ENCODE peak calls at places on chromosome 15, in four cellular contexts. V, K, G and U are unnamed samples. For H3K27me3, the result is how much of the 10 kb centered on the place peaks cover.

GRCh38 chr15:31331389-31331788 is 4.8 kb downstream of the KLF13 start:
- DNase-seq in V (no peak), K (no peak), G (no peak), U (no peak)

GRCh38 chr15:84604804-84605203 is 4.0 kb downstream of the ZSCAN2 start:
- DNase-seq in V (no peak), K (no peak), G (no peak), U (no peak)

GRCh38 chr15:29805043-29805707 is 17.1 kb downstream of the TJP1 start:
- DNase-seq in V (no peak), K (peak), G (no peak), U (peak)

GRCh38 chr15:98658831-98659699 is 10.7 kb downstream of the IGF1R start:
- DNase-seq in V (no peak), K (no peak), G (no peak), U (no peak)

GRCh38 chr15:31327674-31328424 is 1.2 kb downstream of the KLF13 start:
- DNase-seq in V (no peak), K (no peak), G (peak), U (peak)

GRCh38 chr15:76140069-76140454 is 80.3 kb downstream of the TMEM266 start:
- DNase-seq in V (no peak), K (no peak), G (no peak), U (no peak)

GRCh38 chr15:71752604-71753289 is 57.6 kb upstream of the NR2E3 start:
- DNase-seq in V (peak), K (peak), G (no peak), U (no peak)

GRCh38 chr15:86555114-86555513 is 475.4 kb downstream of the AGBL1 start:
- DNase-seq in V (no peak), K (no peak), G (no peak), U (no peak)

GRCh38 chr15:68507447-68507846 is 71.3 kb upstream of the CORO2B start:
- DNase-seq in V (no peak), K (no peak), G (no peak), U (no peak)

GRCh38 chr15:31511707-31512310 is 185.2 kb downstream of the KLF13 start:
- DNase-seq in V (no peak), K (no peak), G (no peak), U (no peak)

GRCh38 chr15:38197553-38197952 is 55.1 kb upstream of the SPRED1 start:
- DNase-seq in V (no peak), K (no peak), G (no peak), U (no peak)

GRCh38 chr15:58297639-58298038 is 134.2 kb upstream of the LIPC start:
- DNase-seq in V (no peak), K (no peak), G (no peak), U (no peak)

GRCh38 chr15:41417812-41418211 is 917 bp downstream of the RTF1 start:
- DNase-seq in V (no peak), K (no peak), G (no peak), U (no peak)

GRCh38 chr15:56942118-56942517 is 23.7 kb downstream of the TCF12 start:
- DNase-seq in V (no peak), K (no peak), G (no peak), U (no peak)

GRCh38 chr15:59570364-59570763 is 41.2 kb upstream of the GCNT3 start:
- DNase-seq in V (no peak), K (no peak), G (no peak), U (no peak)

GRCh38 chr15:57158589-57158988 is 217.7 kb upstream of the CGNL1 start:
- DNase-seq in V (no peak), K (no peak), G (no peak), U (no peak)

GRCh38 chr15:23472678-23473077 is 25.6 kb upstream of the GOLGA6L2 start:
- DNase-seq in V (no peak), K (no peak), G (no peak), U (no peak)

GRCh38 chr15:73328149-73328820 is 40.5 kb downstream of the HCN4 start:
- DNase-seq in V (peak), K (no peak), G (no peak), U (no peak)

GRCh38 chr15:59185725-59186124 is 20.9 kb upstream of the LDHAL6B start:
- DNase-seq in V (no peak), K (no peak), G (no peak), U (no peak)

GRCh38 chr15:57097246-57097645 is 178.8 kb downstream of the TCF12 start:
- DNase-seq in V (no peak), K (no peak), G (no peak), U (no peak)

GRCh38 chr15:42072141-42072685 is 22.1 kb downstream of the PLA2G4D start:
- DNase-seq in V (no peak), K (no peak), G (no peak), U (no peak)

GRCh38 chr15:90625037-90625436 is 92.1 kb upstream of the BLM start:
- DNase-seq in V (no peak), K (no peak), G (no peak), U (no peak)

GRCh38 chr15:35166730-35167359 is 81.8 kb upstream of the NANOGP8 start:
- DNase-seq in V (no peak), K (no peak), G (no peak), U (no peak)

GRCh38 chr15:38528279-38528678 is 36.3 kb downstream of the RASGRP1 start:
- DNase-seq in V (no peak), K (no peak), G (no peak), U (no peak)

GRCh38 chr15:97981058-97981457 is 20.6 kb downstream of the ARRDC4 start:
- DNase-seq in V (no peak), K (no peak), G (no peak), U (no peak)

GRCh38 chr15:77852241-77853007 is 219.7 kb upstream of the LINGO1 start:
- DNase-seq in V (peak), K (no peak), G (peak), U (peak)

GRCh38 chr15:70447081-70447480 is 316.3 kb downstream of the UACA start:
- DNase-seq in V (no peak), K (no peak), G (no peak), U (no peak)
- H3K27me3 ChIP-seq in V (under half), K (half or more), G (under half), U (under half)

DNA sequence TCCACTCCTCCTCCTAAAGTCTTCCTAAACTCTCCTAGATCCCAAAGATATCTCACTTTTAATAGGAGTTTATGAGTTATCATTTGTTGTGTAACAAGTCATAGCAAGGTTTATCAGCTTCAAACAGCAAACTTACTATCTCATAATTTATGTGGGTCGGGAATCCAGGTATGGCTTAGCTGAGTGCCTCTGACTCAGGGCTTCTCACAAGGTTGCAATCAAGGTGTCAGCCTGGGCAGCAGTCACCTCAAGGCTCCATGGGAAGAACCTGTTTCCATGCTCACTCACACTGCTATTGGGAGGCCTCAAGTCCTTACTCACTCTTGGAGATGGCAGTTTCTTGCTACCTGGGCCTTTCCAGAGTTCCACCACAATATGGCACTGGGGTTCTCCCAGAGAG is 889.8 kb downstream of the MCTP2 start:
- DNase-seq in V (no peak), K (no peak), G (no peak), U (no peak)
- TF ChIP-seq CTCF in V (no peak), K (no peak), G (no peak), U (no peak)

GRCh38 chr15:79192462-79193036 is 90.0 kb upstream of the ANKRD34C start:
- DNase-seq in V (no peak), K (no peak), G (no peak), U (no peak)
- H3K27me3 ChIP-seq in V (under half), K (under half), G (under half), U (under half)

GRCh38 chr15:70508561-70509281 is 254.6 kb downstream of the UACA start:
- DNase-seq in V (peak), K (peak), G (no peak), U (no peak)
- TF ChIP-seq CTCF in V (peak), K (peak), G (no peak), U (no peak)

GRCh38 chr15:79549196-79549595 is 117.1 kb downstream of the MINAR1 start:
- DNase-seq in V (no peak), K (no peak), G (no peak), U (no peak)
- H3K27me3 ChIP-seq in V (under half), K (under half), G (under half), U (under half)

GRCh38 chr15:62928242-62928995 is 114.1 kb upstream of the TPM1 start:
- DNase-seq in V (no peak), K (peak), G (no peak), U (no peak)
- TF ChIP-seq CTCF in V (peak), K (peak), G (no peak), U (peak)

GRCh38 chr15:101543431-101543830 is 53.9 kb upstream of the PCSK6 start:
- DNase-seq in V (no peak), K (no peak), G (no peak), U (peak)
- H3K27me3 ChIP-seq in V (under half), K (under half), G (under half), U (under half)

DNA sequence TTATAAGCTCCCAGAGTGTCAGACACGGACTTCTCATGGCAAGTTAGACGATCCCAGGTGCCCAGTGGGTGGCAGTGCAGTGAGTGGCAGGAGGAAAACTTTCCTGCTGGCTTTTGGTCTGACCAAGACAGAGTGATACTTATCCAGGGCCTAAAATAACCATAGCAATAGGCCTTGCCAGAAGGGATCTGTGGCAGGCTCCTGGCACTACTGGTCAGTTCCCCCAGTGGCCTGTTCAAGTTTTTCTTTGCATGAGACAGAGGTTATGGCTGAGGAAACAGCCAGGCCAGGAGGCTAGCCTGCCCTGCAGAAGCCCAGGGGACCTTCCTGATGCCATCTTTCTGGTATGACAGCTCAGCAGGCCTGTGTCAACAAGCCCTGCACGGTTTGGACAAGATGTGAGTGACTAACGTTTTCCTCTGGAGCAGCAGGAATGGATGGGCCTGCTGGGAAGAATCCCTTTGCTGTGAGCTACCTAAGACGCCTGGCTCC is 17.9 kb downstream of the SCG5 start:
- DNase-seq in V (peak), K (no peak), G (peak), U (no peak)
- TF ChIP-seq CTCF in V (peak), K (no peak), G (no peak), U (no peak)

DNA sequence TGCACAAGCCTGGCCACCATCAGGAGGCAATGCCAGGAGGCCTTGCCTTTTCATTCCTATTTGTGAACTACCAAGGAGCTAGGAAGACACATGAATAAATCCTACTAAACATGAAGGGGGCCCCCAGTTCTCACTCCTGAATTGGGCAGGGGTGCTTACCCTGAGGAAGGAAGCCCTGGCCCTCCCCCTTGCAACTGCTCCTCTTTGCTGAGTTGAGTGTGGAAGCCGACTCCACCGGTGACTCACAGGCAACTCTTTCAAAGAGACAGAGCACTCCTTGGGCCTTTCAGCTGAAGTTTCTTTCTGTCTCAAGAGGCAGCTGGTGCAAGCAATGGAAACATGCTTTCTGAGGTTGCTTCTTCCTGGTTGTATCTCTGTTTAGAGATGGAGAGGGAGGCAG is 1.7 kb downstream of the GABRG3 start:
- DNase-seq in V (no peak), K (no peak), G (no peak), U (no peak)
- H3K27me3 ChIP-seq in V (half or more), K (under half), G (under half), U (under half)

DNA sequence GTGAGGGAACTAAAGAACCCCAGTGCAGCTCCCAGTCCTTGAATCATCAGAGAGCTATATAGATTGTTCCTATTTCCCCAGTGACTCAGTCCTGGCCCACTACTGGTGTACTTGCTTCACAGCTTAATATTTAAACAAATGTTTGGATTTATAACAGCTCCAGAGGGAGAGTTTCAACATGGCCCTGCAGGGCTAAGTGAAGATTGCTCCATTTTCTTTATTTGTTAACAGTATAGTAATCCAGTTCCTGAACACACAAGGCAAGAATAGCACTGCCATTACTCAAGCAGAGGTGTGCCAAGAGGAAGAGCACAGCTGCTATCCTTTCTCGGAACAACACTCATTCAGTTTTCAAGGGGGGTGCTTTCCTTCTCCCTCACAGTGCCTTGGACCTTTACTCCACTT is 6.5 kb downstream of the SQOR start:
- DNase-seq in V (peak), K (peak), G (peak), U (peak)
- TF ChIP-seq CTCF in V (peak), K (peak), G (peak), U (no peak)